ENCODE peak calls at places on chromosomes 3 and 15, in four cellular contexts. G is GM12878, E is H1, S is SK-N-SH. K is an unnamed sample.

GRCh38 chr3:27714692-27715453 is 7.2 kb downstream of the EOMES start:
- DNase-seq in G (no peak), E (no peak), S (no peak), K (peak; percentile 18)

GRCh38 chr3:1752205-1752604 is 346.5 kb upstream of the CNTN4 start:
- DNase-seq in G (no peak), E (no peak), S (no peak), K (no peak)

GRCh38 chr3:188583476-188584161 is 429.7 kb downstream of the LPP start:
- DNase-seq in G (no peak), E (no peak), S (no peak), K (no peak)

GRCh38 chr3:138062626-138063025 is 52.7 kb downstream of the CLDN18 start:
- DNase-seq in G (no peak), E (no peak), S (no peak), K (no peak)

GRCh38 chr3:111720681-111721380 is 125.7 kb upstream of the ZBED2 start:
- DNase-seq in G (no peak), E (no peak), S (no peak), K (no peak)

GRCh38 chr3:138127636-138128365 is 4.4 kb downstream of the A4GNT start:
- DNase-seq in G (no peak), E (no peak), S (no peak), K (no peak)

GRCh38 chr3:41093476-41093875 is 105.8 kb upstream of the CTNNB1 start:
- DNase-seq in G (no peak), E (no peak), S (no peak), K (no peak)

GRCh38 chr3:28667646-28668376 is 319.2 kb upstream of the AZI2 start:
- DNase-seq in G (peak; percentile 61), E (peak; percentile 49), S (peak; percentile 61), K (peak; percentile 46)

GRCh38 chr3:79976466-79976865 is 208.7 kb upstream of the ROBO1 start:
- DNase-seq in G (no peak), E (no peak), S (no peak), K (no peak)

GRCh38 chr15:98421419-98422085 is 226.8 kb upstream of the IGF1R start:
- DNase-seq in G (no peak), E (peak; percentile 39), S (peak; percentile 92), K (peak; percentile 11)

GRCh38 chr3:48398701-48399386 is 26.8 kb downstream of the FBXW12 start:
- DNase-seq in G (no peak), E (no peak), S (peak; percentile 7), K (no peak)

GRCh38 chr3:195821403-195822130 is 9.8 kb upstream of the MUC4 start:
- DNase-seq in G (no peak), E (no peak), S (no peak), K (no peak)

GRCh38 chr3:52722491-52722890 is 16.6 kb downstream of the SPCS1 start:
- DNase-seq in G (no peak), E (no peak), S (no peak), K (no peak)

GRCh38 chr15:33226559-33227181 is 32.2 kb upstream of the FMN1 start:
- DNase-seq in G (peak; percentile 52), E (no peak), S (peak; percentile 32), K (no peak)

GRCh38 chr3:29576675-29577074 is 295.8 kb downstream of the RBMS3 start:
- DNase-seq in G (no peak), E (no peak), S (no peak), K (no peak)

GRCh38 chr3:30188713-30189112 is 417.7 kb upstream of the TGFBR2 start:
- DNase-seq in G (no peak), E (no peak), S (no peak), K (no peak)

GRCh38 chr15:67116742-67117141 is 51.3 kb downstream of the SMAD3 start:
- DNase-seq in G (no peak), E (no peak), S (no peak), K (peak; percentile 37)

GRCh38 chr3:4776399-4776979 is 202.7 kb upstream of the BHLHE40 start:
- DNase-seq in G (peak; percentile 75), E (no peak), S (no peak), K (no peak)

GRCh38 chr3:66985336-66985920 is 12.7 kb upstream of the KBTBD8 start:
- DNase-seq in G (no peak), E (no peak), S (no peak), K (no peak)

GRCh38 chr3:146469206-146470017 is at the start of gene PLSCR2:
- DNase-seq in G (peak; percentile 8), E (no peak), S (peak; percentile 40), K (no peak)

GRCh38 chr15:58898150-58898680 is 35.3 kb downstream of the SLTM start:
- DNase-seq in G (no peak), E (no peak), S (no peak), K (no peak)

GRCh38 chr3:35664460-35664919 is 25.2 kb downstream of the ARPP21 start:
- DNase-seq in G (peak; percentile 2), E (no peak), S (peak; percentile 32), K (no peak)

GRCh38 chr3:84224262-84224661 is 734.5 kb upstream of the CADM2 start:
- DNase-seq in G (no peak), E (no peak), S (no peak), K (no peak)
- H3K4me3 ChIP-seq in G (no peak overlapping the region), E (no peak overlapping the region), S (no peak overlapping the region), K (no peak overlapping the region)

GRCh38 chr15:57885435-57885834 is 178.9 kb downstream of the POLR2M start:
- DNase-seq in G (no peak), E (no peak), S (no peak), K (no peak)
- TF ChIP-seq TCF12 in G (no peak), E (no peak), S (no peak), K (no peak)

DNA sequence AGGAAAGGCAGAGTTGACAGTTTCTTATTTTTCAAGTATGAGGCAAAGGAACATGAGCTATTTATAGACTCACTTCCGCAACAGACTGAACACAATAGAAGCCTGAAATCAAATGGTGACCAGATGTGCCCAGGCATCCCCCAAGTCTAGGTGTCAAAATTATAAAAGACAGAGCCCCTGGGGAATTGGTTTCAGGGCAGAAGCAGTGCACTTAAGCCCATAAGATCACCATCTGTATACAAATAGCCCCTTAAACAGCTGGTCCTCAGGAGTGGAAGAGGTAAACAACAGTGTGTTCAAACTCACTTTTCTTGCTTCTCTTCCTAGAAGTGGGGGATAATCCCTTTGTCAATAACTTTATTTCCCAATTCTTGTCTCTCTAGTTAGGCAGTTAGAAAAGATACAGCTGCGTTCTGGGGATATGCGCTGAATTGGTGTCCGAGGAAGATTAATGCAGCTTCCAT is 29.9 kb downstream of the STARD9 start:
- DNase-seq in G (peak; percentile 59), E (no peak), S (peak; percentile 16), K (no peak)
- H3K4me3 ChIP-seq in G (peak overlapping the region; percentile 9), E (no peak overlapping the region), S (no peak overlapping the region), K (no peak overlapping the region)

DNA sequence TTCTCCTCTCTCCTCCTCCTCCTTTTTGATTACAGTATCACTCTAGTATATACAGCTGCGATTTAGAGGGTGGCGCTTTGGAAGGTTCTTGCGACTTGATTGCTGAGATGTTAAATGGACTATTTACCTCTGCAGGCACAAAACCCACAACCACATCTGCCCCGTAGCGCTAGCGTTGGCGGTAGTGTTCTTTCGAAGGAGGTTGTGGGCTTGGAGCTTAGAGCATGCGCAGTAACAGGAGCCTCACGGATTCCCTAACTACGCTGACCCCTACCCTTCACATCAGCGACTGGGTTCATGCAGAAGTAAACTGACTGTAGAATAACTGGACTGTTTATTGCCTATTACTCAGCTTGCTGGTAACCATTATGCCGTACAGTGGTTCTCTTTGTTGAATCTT is 58.0 kb downstream of the CGGBP1 start:
- DNase-seq in G (no peak), E (no peak), S (peak; percentile 12), K (no peak)
- TF ChIP-seq TCF12 in G (no peak), E (no peak), S (no peak), K (no peak)

DNA sequence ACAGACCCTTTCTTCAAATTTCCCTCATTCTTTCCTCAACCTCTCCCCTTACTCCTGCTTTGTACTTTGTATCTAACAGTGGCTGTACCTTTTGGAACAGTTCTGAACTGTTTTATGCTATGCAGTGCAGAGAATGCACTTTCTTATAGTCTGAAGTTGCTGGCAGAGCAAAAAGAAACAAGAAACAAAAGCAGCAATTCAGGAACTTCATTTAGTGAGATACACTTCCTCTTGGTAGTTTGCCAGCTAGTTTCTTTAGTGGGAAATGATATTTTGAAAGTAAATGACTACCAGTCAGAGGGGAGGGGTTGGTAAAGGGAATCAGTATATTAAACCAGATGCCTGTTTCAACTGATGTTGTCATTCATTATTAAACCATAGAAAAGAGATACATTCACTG is 55.0 kb upstream of the CHD2 start:
- DNase-seq in G (peak; percentile 74), E (no peak), S (no peak), K (peak; percentile 28)
- H3K4me3 ChIP-seq in G (peak overlapping the region; percentile 34), E (no peak overlapping the region), S (no peak overlapping the region), K (no peak overlapping the region)